ENCODE peak calls at places on chromosomes 7 and 10, in four cellular contexts. J is H1, E is neuronal stem cell, D is mesenchymal stem cell. H is an unnamed sample.
A peak's percentile ranks its signal among the peaks of the same experiment; 100 is the strongest.

GRCh38 chr10:33126118-33126517 is 168.1 kb upstream of the ITGB1 start:
- DNase-seq in D (peak; percentile 46), E (no peak), J (no peak), H (peak; percentile 64)

GRCh38 chr7:132930881-132931280 is 151.0 kb downstream of the CHCHD3 start:
- DNase-seq in E (peak; percentile 11), D (peak; percentile 13), J (no peak), H (peak; percentile 3)

GRCh38 chr7:42198974-42199668 is 37.9 kb downstream of the GLI3 start:
- DNase-seq in E (no peak), D (no peak), J (no peak), H (no peak)

GRCh38 chr7:44638611-44639557 is 32.5 kb downstream of the OGDH start:
- DNase-seq in D (peak; percentile 82), E (no peak), J (no peak), H (peak; percentile 75)

GRCh38 chr10:71727429-71728217 is 8.0 kb upstream of the C10orf105 start:
- DNase-seq in J (no peak), D (no peak), E (no peak), H (no peak)

GRCh38 chr7:106717997-106718871 is 57.3 kb upstream of the CCDC71L start:
- DNase-seq in E (no peak), J (no peak), D (peak; percentile 98), H (peak; percentile 98)

GRCh38 chr7:27030393-27031001 is 65.3 kb downstream of the HOXA1 start:
- DNase-seq in D (no peak), E (no peak), J (no peak), H (no peak)

GRCh38 chr10:100469756-100470155 is 6.9 kb downstream of the WNT8B start:
- DNase-seq in J (no peak), D (no peak), E (no peak), H (no peak)

GRCh38 chr10:12703141-12703540 is 298.4 kb downstream of the CCDC3 start:
- DNase-seq in J (no peak), D (no peak), E (no peak), H (no peak)

GRCh38 chr10:103772096-103772845 is 83.1 kb downstream of the SH3PXD2A start:
- DNase-seq in E (peak; percentile 72), D (peak; percentile 94), J (peak; percentile 57), H (peak; percentile 98)

GRCh38 chr7:95470452-95470851 is 15.3 kb upstream of the ASB4 start:
- DNase-seq in E (no peak), D (peak; percentile 54), J (no peak), H (peak; percentile 16)

GRCh38 chr10:70692043-70692603 is 19.8 kb downstream of the ADAMTS14 start:
- DNase-seq in J (no peak), E (no peak), D (no peak), H (no peak)

GRCh38 chr7:47202146-47202768 is 379.7 kb downstream of the TNS3 start:
- DNase-seq in J (no peak), E (no peak), D (no peak), H (no peak)
- H2AFZ ChIP-seq in J (peak overlapping the region; percentile 36), E (peak overlapping the region; percentile 68), D (no peak overlapping the region), H (no peak overlapping the region)

DNA sequence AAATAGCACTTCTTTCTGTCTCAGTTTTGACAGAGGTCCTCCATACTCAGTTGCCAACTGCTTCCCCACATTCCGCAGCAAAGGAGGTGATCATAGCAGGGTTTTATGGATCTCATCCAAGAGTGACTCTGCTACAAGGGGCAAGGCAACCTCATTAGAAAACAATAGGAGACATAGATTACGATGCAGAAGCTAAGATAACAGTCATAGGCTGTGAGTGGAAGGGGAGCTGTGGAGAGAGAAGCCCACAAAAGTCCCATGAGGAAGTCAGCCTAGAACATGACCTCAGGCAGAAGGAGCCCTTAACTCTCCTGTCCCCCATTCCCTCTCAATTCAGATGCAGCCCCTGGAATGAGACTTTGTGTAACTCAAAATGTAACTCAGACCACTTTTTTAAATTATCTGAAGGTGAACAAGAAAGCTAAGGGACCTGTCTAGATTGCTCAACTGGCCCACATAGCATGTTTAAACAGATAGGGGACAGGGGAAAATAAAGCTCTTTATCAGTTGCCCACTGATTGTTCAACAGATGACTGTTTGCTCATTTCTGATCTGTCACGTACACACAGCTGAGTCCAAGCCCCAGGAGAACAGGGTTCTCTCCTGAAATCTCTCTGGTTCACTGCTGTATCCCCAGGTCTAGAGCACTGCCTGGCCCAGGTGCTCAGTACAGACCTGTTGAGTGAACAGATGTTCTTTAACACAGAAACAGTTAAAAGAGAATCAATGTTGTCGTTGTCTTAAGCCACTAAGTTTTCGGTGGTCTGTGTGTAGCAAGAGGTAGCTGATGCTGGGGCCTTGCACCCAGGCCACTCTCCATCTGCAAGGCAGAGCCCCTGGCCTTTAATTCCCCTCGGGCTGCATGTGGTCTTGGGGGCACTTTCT is 1.5 kb upstream of the NCOA4 start:
- DNase-seq in D (no peak), E (no peak), J (no peak), H (no peak)
- H3K4ac ChIP-seq in D (peak overlapping the region; percentile 59), E (no peak overlapping the region), J (no peak overlapping the region), H (no peak overlapping the region)

DNA sequence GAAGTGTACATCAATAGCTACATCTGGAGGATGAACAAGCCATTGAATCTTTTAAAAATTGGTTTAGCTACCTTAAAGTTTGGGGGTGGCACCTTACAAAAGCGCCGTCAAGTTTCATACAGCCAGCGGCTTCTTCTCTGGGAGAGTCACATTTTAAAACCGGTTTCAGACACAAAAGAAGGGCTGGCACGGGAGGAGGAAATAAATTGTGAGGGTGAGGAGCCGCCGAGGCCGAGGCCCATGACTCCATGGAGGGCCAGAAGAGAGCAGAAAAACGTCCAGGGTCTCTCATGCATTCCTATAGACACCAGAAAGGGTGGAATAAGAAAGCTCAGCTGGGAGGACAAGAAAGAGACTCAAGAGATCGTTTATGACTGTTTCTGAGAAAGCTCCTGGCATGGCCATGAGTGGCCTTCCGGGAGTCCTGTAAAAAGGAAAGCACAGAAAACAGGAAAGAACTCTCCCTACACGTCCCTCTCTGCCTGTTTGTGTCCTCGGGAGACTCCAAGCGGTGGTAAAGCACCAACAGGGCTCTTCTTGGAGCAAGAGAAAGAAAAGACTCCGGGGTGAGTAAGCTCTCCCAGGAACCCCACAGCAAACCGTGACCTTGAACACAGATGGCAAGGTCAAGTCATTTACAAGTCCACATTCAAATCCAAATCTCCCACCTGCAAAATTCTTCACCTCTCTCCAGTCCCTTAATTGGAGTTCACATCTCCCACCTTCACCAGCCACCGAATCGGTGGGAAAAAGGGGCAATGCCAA is 1.8 kb downstream of the FRAT2 start:
- DNase-seq in D (peak; percentile 92), J (no peak), E (peak; percentile 33), H (peak; percentile 87)
- H2AFZ ChIP-seq in D (peak overlapping the region; percentile 77), J (no peak overlapping the region), E (peak overlapping the region; percentile 87), H (peak overlapping the region; percentile 75)

GRCh38 chr10:86710987-86711236 is 42.6 kb downstream of the LDB3 start:
- DNase-seq in E (no peak), J (no peak), D (no peak), H (no peak)
- H3K4ac ChIP-seq in E (peak overlapping the region; percentile 77), J (peak overlapping the region; percentile 99), D (peak overlapping the region; percentile 90), H (peak overlapping the region; percentile 97)

GRCh38 chr7:126699707-126700106 is 553.0 kb downstream of the GRM8 start:
- DNase-seq in J (no peak), D (no peak), E (no peak), H (no peak)

GRCh38 chr7:126698446-126698845 is 554.3 kb downstream of the GRM8 start:
- DNase-seq in J (no peak), E (no peak), D (no peak), H (no peak)

GRCh38 chr7:126702242-126703016 is 550.3 kb downstream of the GRM8 start:
- DNase-seq in E (no peak), J (no peak), D (peak; percentile 55), H (no peak)

GRCh38 chr7:126698909-126699308 is 553.8 kb downstream of the GRM8 start:
- DNase-seq in E (no peak), J (no peak), D (no peak), H (no peak)

DNA sequence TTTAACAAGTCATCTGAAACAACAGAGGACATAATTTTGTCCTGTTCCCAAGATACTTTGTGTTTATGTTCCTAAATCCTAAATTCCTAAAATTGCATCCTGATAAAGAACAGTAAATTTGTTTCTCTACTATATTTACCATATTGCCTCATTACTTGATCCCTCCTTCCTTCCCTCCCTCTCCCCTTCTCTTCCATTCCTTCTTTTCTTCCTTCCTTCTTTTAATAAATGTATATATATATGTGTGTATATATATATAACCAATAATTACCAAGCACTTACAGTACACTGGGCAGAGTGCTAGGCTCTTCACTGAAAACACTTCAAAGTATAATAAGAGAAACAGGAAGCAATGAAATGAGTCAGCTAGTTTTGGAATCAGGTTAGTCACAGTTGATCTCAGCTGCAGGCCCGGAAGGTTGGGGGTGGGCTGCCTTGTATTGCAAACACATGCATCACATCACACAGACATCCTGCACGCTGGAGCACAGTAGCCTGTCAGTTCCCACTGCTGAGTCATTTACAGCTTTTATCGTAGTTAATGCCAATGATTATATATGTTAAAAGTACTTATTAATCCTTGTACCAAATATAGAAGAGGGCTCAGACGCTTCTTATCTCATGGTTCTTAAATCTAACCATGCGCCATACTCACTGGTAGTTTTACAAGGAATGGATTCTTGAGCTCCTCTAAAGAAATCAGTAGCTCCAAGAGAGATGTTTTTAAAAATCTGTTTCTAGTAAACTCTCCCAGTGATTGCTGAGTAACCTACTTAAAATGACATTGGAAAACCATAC is 551.7 kb downstream of the GRM8 start:
- DNase-seq in D (peak; percentile 98), J (peak; percentile 43), E (peak; percentile 21), H (peak; percentile 78)
- H2AFZ ChIP-seq in D (no peak overlapping the region), J (peak overlapping the region; percentile 69), E (peak overlapping the region; percentile 80), H (no peak overlapping the region)

GRCh38 chr7:118183586-118184391 is at the start of gene LSM8:
- DNase-seq in J (peak; percentile 96), D (peak; percentile 99), E (peak; percentile 95), H (peak; percentile 99)
- H3K4ac ChIP-seq in J (peak within 1 kb of the TSS; percentile 24), D (peak within 1 kb of the TSS; percentile 88), E (no peak within 1 kb of the TSS), H (peak within 1 kb of the TSS; percentile 95)

H was measured in IMR-90.